ENCODE peak calls at places on chromosome 18, in ten cellular contexts. L is RWPE1, E is neural progenitor cell, X is heart left ventricle, Z is Peyer's patch, W is foreskin fibroblast, M is NB4, V is testis, H is Caco-2, K is colonic mucosa. S is an unnamed sample.

GRCh38 chr18:24674236-24675004 is 214.0 kb downstream of the HRH4 start:
- DNase-seq in X (no peak), W (no peak), E (no peak), Z (no peak), V (no peak), H (no peak), K (no peak), M (no peak), L (no peak), S (no peak)

GRCh38 chr18:38330573-38330972 is 765.0 kb upstream of the CELF4 start:
- DNase-seq in E (no peak), W (no peak), H (no peak), M (no peak), K (no peak), V (no peak), X (no peak), Z (no peak), L (no peak), S (no peak)

GRCh38 chr18:3139406-3139805 is 80.4 kb downstream of the MYOM1 start:
- DNase-seq in K (no peak), Z (no peak), E (no peak), M (no peak), L (no peak), W (no peak), V (no peak), H (no peak), X (no peak), S (no peak)

GRCh38 chr18:53817976-53818950 is 406.2 kb downstream of the MBD2 start:
- DNase-seq in M (no peak), L (no peak), H (no peak), E (no peak), K (no peak), Z (no peak), V (no peak), X (no peak), W (no peak), S (no peak)

GRCh38 chr18:55405655-55406373 is 182.2 kb downstream of the TCF4 start:
- DNase-seq in M (no peak), E (peak), K (peak), X (peak), V (peak), Z (no peak), L (peak), H (no peak), W (peak), S (no peak)

GRCh38 chr18:2903006-2903405 is 56.2 kb downstream of the EMILIN2 start:
- DNase-seq in K (peak), M (no peak), H (no peak), W (peak), Z (no peak), X (no peak), E (no peak), L (peak), V (peak), S (no peak)

GRCh38 chr18:59087391-59087790 is 52.3 kb upstream of the SEC11C start:
- DNase-seq in H (no peak), E (no peak), L (no peak), Z (no peak), X (no peak), V (no peak), M (no peak), W (no peak), K (no peak), S (no peak)

GRCh38 chr18:41144444-41144843 is 810.6 kb upstream of the PIK3C3 start:
- DNase-seq in M (no peak), W (peak), X (no peak), V (no peak), E (no peak), L (no peak), Z (no peak), K (no peak), H (no peak), S (no peak)

GRCh38 chr18:58276640-58277456 is 232.8 kb downstream of the NEDD4L start:
- DNase-seq in H (no peak), L (peak), M (no peak), E (peak), X (no peak), V (no peak), Z (no peak), W (no peak), K (no peak), S (no peak)

GRCh38 chr18:37393945-37394609 is 171.5 kb downstream of the CELF4 start:
- DNase-seq in W (peak), K (peak), L (peak), H (peak), X (peak), E (peak), Z (peak), V (peak), M (no peak), S (peak)

GRCh38 chr18:79738565-79739439 is 58.9 kb upstream of the KCNG2 start:
- DNase-seq in E (no peak), V (no peak), M (no peak), Z (no peak), X (no peak), L (no peak), K (no peak), H (no peak), W (no peak), S (peak)

GRCh38 chr18:44802508-44802907 is 121.8 kb downstream of the SETBP1 start:
- DNase-seq in H (no peak), L (no peak), X (no peak), E (no peak), K (no peak), V (no peak), W (peak), M (no peak), Z (no peak), S (no peak)

GRCh38 chr18:31206787-31207381 is 44.2 kb upstream of the DSC1 start:
- DNase-seq in K (peak), E (peak), Z (no peak), M (peak), W (no peak), X (no peak), H (peak), L (peak), V (peak), S (peak)

GRCh38 chr18:58758606-58759005 is 87.3 kb downstream of the MALT1 start:
- DNase-seq in H (no peak), M (no peak), W (no peak), Z (no peak), V (no peak), E (no peak), X (no peak), K (peak), L (no peak), S (no peak)

GRCh38 chr18:58412844-58413666 is 215.8 kb downstream of the ALPK2 start:
- DNase-seq in H (no peak), X (no peak), V (no peak), K (no peak), M (no peak), L (no peak), W (no peak), E (no peak), Z (no peak), S (no peak)

DNA sequence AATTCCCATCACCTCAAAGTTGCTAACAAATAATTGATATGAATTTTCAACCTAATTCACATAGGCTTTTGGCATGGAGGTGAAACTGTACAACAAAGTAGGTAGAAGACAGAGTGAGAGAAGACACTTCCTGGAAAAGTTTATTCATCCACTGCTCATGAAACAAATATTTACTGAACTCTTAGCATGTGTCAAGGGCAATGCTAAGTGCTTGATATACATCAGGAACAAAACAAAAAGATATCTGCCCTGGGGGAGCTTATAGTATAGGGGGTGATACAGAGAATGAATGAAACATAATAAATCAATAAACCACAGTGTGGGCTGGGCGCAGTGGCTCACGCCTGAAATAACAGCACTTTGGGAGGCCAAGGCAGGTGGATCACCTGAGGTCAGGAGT is 50.3 kb upstream of the CHMP1B start:
- DNase-seq in L (no peak), H (no peak), Z (no peak), W (no peak), X (no peak), V (no peak), E (no peak), K (no peak), M (no peak), S (no peak)
- TF ChIP-seq CTCF in L (no peak), H (no peak), Z (no peak), W (no peak), X (no peak), V (no peak), E (no peak), K (no peak), M (no peak), S (no peak)

GRCh38 chr18:64037812-64038414 is 68.0 kb downstream of the SERPINB8 start:
- DNase-seq in H (peak), W (no peak), X (no peak), K (no peak), E (peak), V (no peak), Z (no peak), M (peak), L (peak), S (no peak)
- TF ChIP-seq CTCF in H (peak), W (peak), X (peak), K (peak), E (peak), V (peak), Z (peak), M (peak), L (peak), S (peak)

DNA sequence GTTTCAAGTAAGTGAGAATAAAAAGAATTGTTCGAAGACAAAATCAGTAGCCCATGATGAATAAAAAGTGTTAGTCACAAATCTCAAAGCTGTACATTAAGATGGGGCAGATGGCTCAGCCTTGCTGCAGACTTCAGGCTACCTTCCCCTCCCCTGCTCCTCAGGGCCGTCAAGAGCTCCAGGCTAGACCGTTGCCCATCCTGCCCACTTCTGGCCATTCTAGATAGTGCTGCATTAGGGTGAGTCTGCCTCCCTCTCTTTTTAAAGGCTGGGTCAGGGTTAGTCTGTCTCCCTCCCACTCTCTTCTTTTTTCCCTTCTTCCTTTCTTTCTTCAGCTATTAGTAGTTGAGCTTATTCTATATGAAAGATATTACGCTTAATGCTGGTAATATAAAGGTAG is 86.0 kb downstream of the MAPRE2 start:
- DNase-seq in K (no peak), V (no peak), H (peak), X (no peak), E (peak), Z (no peak), M (peak), L (no peak), W (no peak), S (no peak)
- TF ChIP-seq CTCF in K (no peak), V (no peak), H (no peak), X (no peak), E (peak), Z (no peak), M (no peak), L (no peak), W (peak), S (no peak)

DNA sequence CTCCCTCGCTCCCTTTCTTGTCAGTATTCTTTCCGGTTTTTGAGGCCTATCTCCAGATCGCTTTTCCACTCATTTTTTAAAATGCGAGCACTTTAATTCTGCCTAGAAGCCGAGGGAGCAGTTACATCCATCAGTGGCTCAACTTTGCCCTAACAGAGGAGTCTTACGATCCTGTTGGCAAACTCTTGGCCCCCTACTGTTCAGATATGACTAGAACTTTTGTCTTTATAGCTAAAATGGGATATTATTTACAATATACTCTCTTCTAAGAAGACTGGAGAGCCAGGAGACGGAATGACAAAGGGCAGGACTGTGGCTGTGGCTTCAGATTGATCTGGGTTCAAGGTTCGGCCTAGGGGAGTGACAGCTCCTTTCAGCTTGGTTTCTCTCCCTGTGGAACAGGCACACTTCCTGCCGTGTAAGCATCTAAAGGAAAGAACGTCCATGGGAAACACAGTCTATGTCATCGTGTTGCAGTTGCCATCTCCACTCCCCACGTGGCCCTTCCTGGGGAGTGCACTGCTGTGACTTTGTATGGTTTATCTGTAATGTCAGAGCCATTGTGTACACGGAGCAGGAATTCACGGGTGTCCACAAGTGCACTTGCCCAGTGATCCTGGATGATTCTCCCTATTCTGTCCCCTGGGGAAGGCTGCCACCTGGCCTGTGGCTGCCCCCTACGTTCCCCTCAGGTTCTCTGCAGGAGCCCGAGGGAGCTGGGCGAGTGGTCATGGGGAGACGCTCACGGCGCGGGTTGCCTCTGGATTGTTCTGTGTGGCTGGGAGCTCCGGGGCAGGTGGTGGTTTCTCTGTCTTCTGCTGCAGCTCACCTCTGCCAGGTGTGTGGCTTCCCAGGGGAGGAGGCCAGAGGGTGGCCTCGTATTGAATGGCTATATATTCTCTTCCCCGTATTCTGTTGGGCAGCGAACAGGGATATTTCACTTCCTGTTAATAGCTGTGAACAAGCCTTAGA is 222.0 kb downstream of the LDLRAD4 start:
- DNase-seq in L (no peak), E (no peak), K (no peak), X (no peak), H (no peak), V (no peak), Z (no peak), M (no peak), W (no peak), S (no peak)
- TF ChIP-seq CTCF in L (no peak), E (no peak), K (no peak), X (no peak), H (no peak), V (no peak), Z (no peak), M (no peak), W (no peak), S (no peak)

GRCh38 chr18:6406075-6406909 is 8.4 kb downstream of the L3MBTL4 start:
- DNase-seq in E (no peak), L (no peak), X (no peak), V (peak), H (no peak), M (peak), Z (no peak), K (no peak), W (peak), S (no peak)

GRCh38 chr18:6405237-6406074 is 9.3 kb downstream of the L3MBTL4 start:
- DNase-seq in W (no peak), H (no peak), K (no peak), X (no peak), V (no peak), L (no peak), M (no peak), E (peak), Z (no peak), S (no peak)

GRCh38 chr18:6397931-6398566 is 16.7 kb downstream of the L3MBTL4 start:
- DNase-seq in E (no peak), V (no peak), W (no peak), M (no peak), L (no peak), X (no peak), K (no peak), H (no peak), Z (no peak), S (no peak)

GRCh38 chr18:6404834-6405233 is 9.9 kb downstream of the L3MBTL4 start:
- DNase-seq in E (no peak), K (no peak), H (no peak), W (no peak), L (no peak), V (no peak), X (no peak), M (no peak), Z (no peak), S (no peak)

GRCh38 chr18:6401687-6402086 is 13.0 kb downstream of the L3MBTL4 start:
- DNase-seq in H (peak), L (no peak), K (no peak), X (no peak), W (no peak), M (peak), Z (no peak), V (peak), E (peak), S (no peak)
- TF ChIP-seq CTCF in H (no peak), L (no peak), K (no peak), X (no peak), W (no peak), M (peak), Z (no peak), V (no peak), E (peak), S (no peak)

DNA sequence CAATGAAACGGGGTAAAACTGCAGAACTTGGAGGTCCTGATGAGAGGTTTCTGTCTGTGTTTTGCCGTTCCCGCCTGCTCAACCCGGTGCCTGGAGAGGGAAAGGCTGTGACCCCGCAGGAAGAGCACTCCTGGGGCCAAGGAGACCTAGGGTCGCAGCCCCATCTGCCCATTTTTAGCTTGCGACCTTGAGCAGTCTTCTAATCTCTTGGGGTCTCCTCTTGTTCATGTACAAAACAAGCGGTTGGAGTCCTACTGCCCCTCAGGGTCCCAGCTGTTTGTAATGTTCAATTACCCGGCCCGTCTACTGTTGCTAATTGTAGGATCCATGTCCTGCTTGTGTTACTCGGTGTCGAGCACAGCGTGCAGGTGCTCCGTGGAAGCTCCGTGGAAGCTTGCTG is 104.5 kb downstream of the PTGR3 start:
- DNase-seq in V (peak), X (no peak), L (no peak), W (no peak), K (no peak), E (no peak), Z (no peak), M (no peak), H (no peak), S (no peak)
- TF ChIP-seq CTCF in V (no peak), X (no peak), L (no peak), W (no peak), K (no peak), E (no peak), Z (no peak), M (no peak), H (no peak), S (no peak)

GRCh38 chr18:13242797-13243196 is 24.2 kb downstream of the LDLRAD4 start:
- DNase-seq in M (no peak), W (no peak), L (no peak), V (no peak), X (no peak), E (no peak), H (no peak), Z (peak), K (no peak), S (no peak)

GRCh38 chr18:13240060-13240725 is 21.6 kb downstream of the LDLRAD4 start:
- DNase-seq in K (no peak), W (no peak), X (no peak), M (no peak), H (no peak), L (no peak), Z (peak), E (no peak), V (no peak), S (no peak)

GRCh38 chr18:13241893-13242175 is 23.3 kb downstream of the LDLRAD4 start:
- DNase-seq in L (no peak), Z (no peak), X (no peak), V (no peak), M (no peak), H (no peak), W (no peak), E (no peak), K (no peak), S (no peak)

GRCh38 chr18:13239557-13239956 is 21.0 kb downstream of the LDLRAD4 start:
- DNase-seq in K (no peak), V (no peak), H (no peak), L (no peak), M (no peak), W (no peak), E (peak), Z (no peak), X (no peak), S (no peak)

DNA sequence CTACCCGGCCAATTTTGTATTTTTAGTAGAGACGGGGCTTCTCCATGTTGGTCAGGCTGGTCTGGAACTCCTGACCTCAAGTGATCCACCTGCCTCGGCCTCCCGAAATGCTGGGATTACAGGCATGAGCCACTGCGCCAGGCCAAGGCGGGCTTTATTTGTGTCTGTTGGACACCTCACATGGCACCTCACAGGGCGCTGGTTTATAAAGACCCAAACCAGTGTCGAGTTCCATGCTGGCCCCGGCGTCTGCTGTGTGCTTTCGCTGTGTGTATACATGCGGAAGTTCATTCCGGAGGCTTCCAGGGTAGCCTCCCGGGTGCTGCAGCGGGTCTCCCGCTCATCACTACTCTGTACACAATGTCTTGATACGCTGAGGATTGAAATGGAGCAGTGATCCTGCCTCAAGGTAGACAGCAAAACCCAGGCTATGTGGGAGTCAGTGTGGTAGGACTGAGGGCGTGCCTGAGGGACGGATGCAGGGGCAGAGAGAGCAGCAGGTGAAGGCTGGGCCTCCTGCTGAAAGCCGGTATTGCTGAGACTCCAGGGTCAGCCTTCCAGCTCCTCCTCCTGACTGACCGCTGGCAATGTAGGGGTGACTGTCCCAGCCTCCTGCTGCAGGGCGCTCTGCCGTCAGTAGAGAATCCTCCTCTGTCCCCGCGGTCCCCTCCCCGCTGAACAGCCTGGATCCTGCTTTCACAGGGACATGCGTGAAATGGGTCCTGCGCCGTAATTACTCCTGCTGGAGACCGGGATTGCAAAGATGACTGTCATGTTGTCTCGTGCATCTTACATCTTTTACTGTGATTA is 22.7 kb downstream of the LDLRAD4 start:
- DNase-seq in W (no peak), X (no peak), H (no peak), M (no peak), E (no peak), L (no peak), Z (peak), K (no peak), V (no peak), S (no peak)
- TF ChIP-seq CTCF in W (no peak), X (no peak), H (no peak), M (no peak), E (no peak), L (no peak), Z (no peak), K (no peak), V (no peak), S (no peak)